ENCODE peak calls at places on chromosomes 4 and X, in five cellular contexts. A is H9, E is fibroblast of lung, M is stomach, O is psoas muscle. Q is an unnamed sample.

GRCh38 chr4:184100297-184100885 is 117.3 kb downstream of the ENPP6 start:
- DNase-seq in A (peak; percentile 68), E (peak; percentile 43), M (peak; percentile 58), O (peak; percentile 31), Q (peak; percentile 51)

GRCh38 chrX:72041901-72042859 is 89.5 kb downstream of the RTL5 start:
- DNase-seq in A (no peak), E (peak; percentile 63), M (no peak), O (no peak), Q (no peak)

GRCh38 chr4:75919914-75920313 is 17.7 kb upstream of the PPEF2 start:
- DNase-seq in A (no peak), E (peak; percentile 74), M (no peak), O (no peak), Q (no peak)

GRCh38 chrX:54494970-54495813 is 842 bp downstream of the FGD1 start:
- DNase-seq in A (no peak), E (peak; percentile 26), M (peak; percentile 31), O (peak; percentile 29), Q (peak; percentile 64)

GRCh38 chr4:15729910-15730533 is 27.2 kb downstream of the BST1 start:
- DNase-seq in A (no peak), E (peak; percentile 60), M (no peak), O (no peak), Q (no peak)

GRCh38 chr4:3112241-3112978 is 37.9 kb downstream of the HTT start:
- DNase-seq in A (no peak), E (no peak), M (no peak), O (no peak), Q (no peak)

GRCh38 chr4:110049951-110050925 is 137.6 kb downstream of the EGF start:
- DNase-seq in A (no peak), E (peak; percentile 65), M (peak; percentile 47), O (no peak), Q (no peak)

GRCh38 chr4:17166954-17167353 is 268.5 kb upstream of the LDB2 start:
- DNase-seq in A (no peak), E (no peak), M (no peak), O (no peak), Q (no peak)

GRCh38 chrX:48919947-48920712 is 1.3 kb upstream of the PIM2 start:
- DNase-seq in A (no peak), E (no peak), M (no peak), O (no peak), Q (no peak)

GRCh38 chr4:39574946-39575345 is 47.7 kb upstream of the UGDH start:
- DNase-seq in A (no peak), E (no peak), M (no peak), O (no peak), Q (no peak)

GRCh38 chr4:185682236-185682635 is 129.8 kb downstream of the SORBS2 start:
- DNase-seq in A (no peak), E (no peak), M (no peak), O (no peak), Q (no peak)

GRCh38 chr4:18020145-18020670 is 1.3 kb downstream of the LCORL start:
- DNase-seq in A (peak; percentile 29), E (peak; percentile 20), M (no peak), O (no peak), Q (no peak)

GRCh38 chr4:55635282-55635681 is 816 bp downstream of the NMU start:
- DNase-seq in A (peak; percentile 32), E (no peak), M (no peak), O (no peak), Q (no peak)

GRCh38 chr4:99635601-99636000 is 22.0 kb downstream of the C4orf54 start:
- DNase-seq in A (no peak), E (no peak), M (no peak), O (no peak), Q (no peak)

GRCh38 chr4:67861513-67861912 is 22.3 kb downstream of the TMPRSS11D start:
- DNase-seq in A (no peak), E (no peak), M (no peak), O (no peak), Q (no peak)

GRCh38 chr4:54076673-54077072 is 12.3 kb upstream of the CHIC2 start:
- DNase-seq in A (no peak), E (no peak), M (no peak), O (no peak), Q (no peak)

GRCh38 chr4:53507671-53508286 is 83.5 kb downstream of the LNX1 start:
- DNase-seq in A (no peak), E (peak; percentile 64), M (peak; percentile 67), O (peak; percentile 74), Q (no peak)

GRCh38 chr4:142367326-142368188 is 478.5 kb downstream of the INPP4B start:
- DNase-seq in A (no peak), E (no peak), M (no peak), O (no peak), Q (no peak)

GRCh38 chr4:70958681-70959080 is 34.8 kb upstream of the DCK start:
- DNase-seq in A (no peak), E (peak; percentile 53), M (no peak), O (no peak), Q (no peak)

GRCh38 chr4:169899295-169899694 is 126.9 kb downstream of the MFAP3L start:
- DNase-seq in A (no peak), E (no peak), M (no peak), O (no peak), Q (no peak)

GRCh38 chr4:98627883-98628282 is 30.5 kb downstream of the TSPAN5 start:
- DNase-seq in A (no peak), E (peak; percentile 58), M (no peak), O (no peak), Q (no peak)

GRCh38 chrX:154334496-154334895 is 38.9 kb downstream of the TKTL1 start:
- DNase-seq in A (no peak), E (no peak), M (no peak), O (no peak), Q (no peak)

GRCh38 chrX:119374736-119375135 is 24.4 kb upstream of the SLC25A43 start:
- DNase-seq in A (no peak), E (no peak), M (no peak), O (no peak), Q (no peak)

DNA sequence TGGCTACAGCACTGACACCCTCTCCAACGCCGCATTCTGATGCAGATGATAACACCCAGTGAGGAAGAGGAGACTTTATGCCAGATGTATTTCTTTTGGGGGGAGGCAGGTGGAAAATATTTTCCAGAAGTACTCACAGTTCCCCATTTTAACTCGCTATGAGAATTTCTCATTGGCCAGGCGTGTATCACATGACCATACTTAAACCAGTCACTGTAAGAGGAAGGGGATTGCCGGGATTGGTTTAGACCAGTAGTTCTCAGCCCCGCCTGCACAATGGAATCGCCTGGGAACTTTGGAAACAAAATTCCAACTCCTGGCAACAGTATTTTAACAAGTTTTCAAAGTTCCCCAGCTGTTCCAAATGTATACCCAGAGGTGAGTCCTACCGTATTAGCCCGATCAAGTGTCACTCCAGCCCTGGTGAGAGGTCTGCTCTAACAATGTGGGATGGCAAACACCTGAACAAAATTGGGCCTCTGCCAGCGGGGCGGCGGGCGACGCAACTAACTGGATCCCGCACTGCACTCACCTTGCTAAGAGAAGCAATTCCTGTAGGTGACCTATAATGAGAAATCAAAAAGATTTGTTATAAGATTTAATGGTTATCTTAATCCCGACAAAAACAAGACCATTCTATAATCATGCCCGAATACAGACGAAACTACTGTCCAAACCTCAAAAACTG is 2.9 kb upstream of the MSL3 start:
- DNase-seq in A (no peak), E (no peak), M (no peak), O (no peak), Q (no peak)
- H3K27ac ChIP-seq in A (no peak overlapping the region), E (no peak overlapping the region), M (no peak overlapping the region), O (no peak overlapping the region), Q (no peak overlapping the region)

GRCh38 chrX:16664626-16665025 is 14.7 kb downstream of the S100G start:
- DNase-seq in A (no peak), E (no peak), M (no peak), O (no peak), Q (no peak)
- TF ChIP-seq CTCF in A (peak; percentile 56), E (no peak), M (no peak), O (no peak), Q (no peak)

DNA sequence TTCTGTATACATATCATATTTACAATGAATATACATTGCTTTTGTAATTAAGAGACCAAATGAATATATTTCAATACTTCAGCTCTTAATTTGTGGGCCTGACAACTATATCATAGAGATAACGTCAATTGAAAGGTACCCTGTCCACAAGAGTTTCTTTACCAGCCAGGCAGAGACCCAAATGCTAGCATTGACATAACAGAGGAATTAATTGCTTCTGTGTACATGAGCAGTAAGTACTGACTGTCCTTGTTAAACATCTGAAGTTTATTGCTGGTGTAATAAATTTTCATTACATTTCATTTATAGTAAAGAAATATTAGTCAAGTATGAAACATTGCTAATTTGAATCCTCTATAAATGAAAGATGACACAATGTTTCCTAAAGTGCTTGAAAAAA is 910.8 kb downstream of the CCSER1 start:
- DNase-seq in A (no peak), E (no peak), M (no peak), O (no peak), Q (no peak)
- H3K4me1 ChIP-seq in A (no peaks in the 10 kb centered on the region), E (no peaks in the 10 kb centered on the region), M (no peaks in the 10 kb centered on the region), O (no peaks in the 10 kb centered on the region), Q (no peaks in the 10 kb centered on the region)

DNA sequence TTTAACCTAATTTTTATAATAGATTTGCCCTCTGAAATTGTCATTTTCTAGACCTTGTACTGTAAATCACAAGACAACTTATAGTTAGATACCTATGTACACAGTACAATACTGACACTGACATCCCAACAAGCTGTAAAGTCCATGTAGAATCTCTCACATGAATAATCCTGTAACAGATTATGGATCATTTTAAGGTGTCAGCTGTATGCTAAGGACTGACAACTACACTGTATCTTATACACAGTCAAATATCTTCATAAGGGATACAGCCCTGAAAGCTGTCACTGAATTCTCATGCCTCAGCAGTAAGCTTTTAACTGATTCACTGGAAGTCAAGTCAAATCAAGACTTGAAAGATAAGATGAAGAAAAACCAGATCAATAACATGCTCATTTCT is 612.2 kb downstream of the PCDH18 start:
- DNase-seq in A (no peak), E (no peak), M (no peak), O (no peak), Q (no peak)
- H3K27ac ChIP-seq in A (no peak overlapping the region), E (no peak overlapping the region), M (no peak overlapping the region), O (no peak overlapping the region), Q (no peak overlapping the region)

DNA sequence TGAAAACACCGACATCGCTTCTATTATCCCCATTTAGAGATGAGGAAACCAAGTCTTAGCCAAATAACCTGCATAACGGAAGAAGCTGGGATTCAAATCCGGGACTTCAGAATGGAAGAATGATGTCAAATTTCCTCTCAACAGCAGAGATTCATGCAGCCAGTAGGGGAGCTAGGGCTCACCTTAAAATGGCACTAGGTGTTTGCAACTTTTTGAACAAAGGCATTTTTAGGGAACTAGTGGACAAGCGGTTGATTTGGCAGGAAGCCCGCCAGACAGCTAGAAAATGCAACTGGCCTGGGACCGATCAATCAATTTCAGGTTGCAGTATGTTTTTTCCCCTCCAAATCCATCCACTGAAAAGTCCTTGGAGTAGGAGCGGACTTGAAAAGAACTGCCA is 224.2 kb downstream of the PTTG2 start:
- DNase-seq in A (no peak), E (no peak), M (no peak), O (no peak), Q (no peak)
- TF ChIP-seq CTCF in A (peak; percentile 45), E (peak; percentile 2), M (no peak), O (no peak), Q (no peak)

GRCh38 chrX:63428348-63428747 is 77.2 kb upstream of the SPIN4 start:
- DNase-seq in A (no peak), E (no peak), M (no peak), O (no peak), Q (no peak)
- H3K4me1 ChIP-seq in A (no peaks in the 10 kb centered on the region), E (no peaks in the 10 kb centered on the region), M (no peaks in the 10 kb centered on the region), O (no peaks in the 10 kb centered on the region), Q (no peaks in the 10 kb centered on the region)